ENCODE peak calls at places on chromosome 3, in seven cellular contexts. One of them, this sample, is unnamed.

GRCh38 chr3:127456471-127457093 is 134.0 kb downstream of the TPRA1 start:
- DNase-seq in HT-29: no peak
- DNase-seq in RPMI7951: peak; percentile 83
- DNase-seq in bronchial epithelial cell: peak; percentile 88
- DNase-seq in sigmoid colon: peak; percentile 60
- DNase-seq in Calu3: peak; percentile 74
- DNase-seq in stimulated activated CD4-positive, alpha-beta T cell treated with anti-CD3 and anti-CD28 coated beads, Interleukin-4, amount 100 ng/mL, for 1 hour: no peak
- DNase-seq in this sample: peak; percentile 91

GRCh38 chr3:67551366-67552016 is 102.9 kb downstream of the SUCLG2 start:
- DNase-seq in HT-29: no peak
- DNase-seq in stimulated activated CD4-positive, alpha-beta T cell treated with anti-CD3 and anti-CD28 coated beads, Interleukin-4, amount 100 ng/mL, for 1 hour: no peak
- DNase-seq in Calu3: no peak
- DNase-seq in bronchial epithelial cell: no peak
- DNase-seq in RPMI7951: no peak
- DNase-seq in sigmoid colon: no peak
- DNase-seq in this sample: no peak

GRCh38 chr3:178421069-178421468 is 115.2 kb upstream of the KCNMB2 start:
- DNase-seq in sigmoid colon: no peak
- DNase-seq in HT-29: peak; percentile 46
- DNase-seq in Calu3: no peak
- DNase-seq in bronchial epithelial cell: no peak
- DNase-seq in stimulated activated CD4-positive, alpha-beta T cell treated with anti-CD3 and anti-CD28 coated beads, Interleukin-4, amount 100 ng/mL, for 1 hour: no peak
- DNase-seq in RPMI7951: no peak
- DNase-seq in this sample: no peak

GRCh38 chr3:71564361-71564760 is 19.2 kb downstream of the FOXP1 start:
- DNase-seq in bronchial epithelial cell: peak; percentile 78
- DNase-seq in stimulated activated CD4-positive, alpha-beta T cell treated with anti-CD3 and anti-CD28 coated beads, Interleukin-4, amount 100 ng/mL, for 1 hour: no peak
- DNase-seq in RPMI7951: no peak
- DNase-seq in HT-29: no peak
- DNase-seq in Calu3: no peak
- DNase-seq in sigmoid colon: no peak
- DNase-seq in this sample: no peak

GRCh38 chr3:129606522-129607390 is at the start of gene PLXND1:
- DNase-seq in Calu3: peak; percentile 59
- DNase-seq in HT-29: no peak
- DNase-seq in stimulated activated CD4-positive, alpha-beta T cell treated with anti-CD3 and anti-CD28 coated beads, Interleukin-4, amount 100 ng/mL, for 1 hour: peak; percentile 33
- DNase-seq in bronchial epithelial cell: no peak
- DNase-seq in RPMI7951: peak; percentile 70
- DNase-seq in sigmoid colon: peak; percentile 88
- DNase-seq in this sample: no peak

GRCh38 chr3:183281126-183281797 is 28.2 kb downstream of the B3GNT5 start:
- DNase-seq in RPMI7951: peak; percentile 42
- DNase-seq in bronchial epithelial cell: no peak
- DNase-seq in stimulated activated CD4-positive, alpha-beta T cell treated with anti-CD3 and anti-CD28 coated beads, Interleukin-4, amount 100 ng/mL, for 1 hour: no peak
- DNase-seq in HT-29: no peak
- DNase-seq in sigmoid colon: no peak
- DNase-seq in Calu3: no peak
- DNase-seq in this sample: peak; percentile 91

GRCh38 chr3:12299026-12299425 is 10.2 kb downstream of the PPARG start:
- DNase-seq in Calu3: no peak
- DNase-seq in bronchial epithelial cell: no peak
- DNase-seq in RPMI7951: no peak
- DNase-seq in sigmoid colon: no peak
- DNase-seq in HT-29: peak; percentile 32
- DNase-seq in stimulated activated CD4-positive, alpha-beta T cell treated with anti-CD3 and anti-CD28 coated beads, Interleukin-4, amount 100 ng/mL, for 1 hour: no peak
- DNase-seq in this sample: no peak

GRCh38 chr3:38168988-38169363 is 3.6 kb downstream of the OXSR1 start:
- DNase-seq in stimulated activated CD4-positive, alpha-beta T cell treated with anti-CD3 and anti-CD28 coated beads, Interleukin-4, amount 100 ng/mL, for 1 hour: no peak
- DNase-seq in bronchial epithelial cell: peak; percentile 76
- DNase-seq in HT-29: no peak
- DNase-seq in Calu3: no peak
- DNase-seq in sigmoid colon: no peak
- DNase-seq in RPMI7951: peak; percentile 72
- DNase-seq in this sample: peak; percentile 47

GRCh38 chr3:12933901-12934300 is 92.5 kb upstream of the RPL32 start:
- DNase-seq in bronchial epithelial cell: no peak
- DNase-seq in HT-29: no peak
- DNase-seq in RPMI7951: no peak
- DNase-seq in stimulated activated CD4-positive, alpha-beta T cell treated with anti-CD3 and anti-CD28 coated beads, Interleukin-4, amount 100 ng/mL, for 1 hour: no peak
- DNase-seq in sigmoid colon: no peak
- DNase-seq in Calu3: no peak
- DNase-seq in this sample: no peak

GRCh38 chr3:51706788-51707731 is at the start of gene GRM2:
- DNase-seq in sigmoid colon: peak; percentile 69
- DNase-seq in Calu3: no peak
- DNase-seq in bronchial epithelial cell: peak; percentile 62
- DNase-seq in RPMI7951: peak; percentile 24
- DNase-seq in stimulated activated CD4-positive, alpha-beta T cell treated with anti-CD3 and anti-CD28 coated beads, Interleukin-4, amount 100 ng/mL, for 1 hour: peak; percentile 32
- DNase-seq in HT-29: no peak
- DNase-seq in this sample: no peak